ENCODE peak calls at places on chromosomes 3 and 15, in seven cellular contexts. N is hepatocyte; T is CD8-positive, alpha-beta T cell; J is neural progenitor cell; Y is pancreas; X is small intestine; W is naive thymus-derived CD4-positive, alpha-beta T cell. V is an unnamed sample.

GRCh38 chr3:23111799-23112198 is 91.3 kb upstream of the UBE2E2 start:
- DNase-seq in N (no peak), T (no peak), J (no peak), Y (no peak), X (no peak), W (no peak), V (peak; percentile 19)

GRCh38 chr3:179324270-179324754 is 1.5 kb downstream of the ZNF639 start:
- DNase-seq in N (peak; percentile 13), T (no peak), J (peak; percentile 20), Y (no peak), X (peak; percentile 8), W (peak; percentile 5), V (no peak)

GRCh38 chr15:91515188-91515754 is 338.2 kb upstream of the SLCO3A1 start:
- DNase-seq in N (peak; percentile 17), T (no peak), J (no peak), Y (no peak), X (no peak), W (no peak), V (no peak)

GRCh38 chr3:120420855-120421570 is 29.8 kb downstream of the FSTL1 start:
- DNase-seq in N (peak; percentile 65), T (no peak), J (no peak), Y (no peak), X (no peak), W (no peak), V (no peak)

GRCh38 chr3:17775073-17775472 is 32.6 kb upstream of the TBC1D5 start:
- DNase-seq in N (no peak), T (no peak), J (no peak), Y (no peak), X (no peak), W (no peak), V (no peak)

GRCh38 chr3:39401983-39402382 is 4.5 kb upstream of the RPSA start:
- DNase-seq in N (no peak), T (no peak), J (no peak), Y (no peak), X (no peak), W (no peak), V (no peak)

GRCh38 chr3:30553641-30554316 is 52.6 kb upstream of the TGFBR2 start:
- DNase-seq in N (no peak), T (no peak), J (no peak), Y (no peak), X (no peak), W (no peak), V (no peak)

GRCh38 chr15:53918180-53919079 is 59.8 kb upstream of the UNC13C start:
- DNase-seq in N (peak; percentile 68), T (no peak), J (peak; percentile 3), Y (no peak), X (no peak), W (no peak), V (no peak)

GRCh38 chr3:14804835-14805780 is 13.7 kb upstream of the FGD5 start:
- DNase-seq in N (peak; percentile 58), T (no peak), J (no peak), Y (no peak), X (no peak), W (no peak), V (no peak)

DNA sequence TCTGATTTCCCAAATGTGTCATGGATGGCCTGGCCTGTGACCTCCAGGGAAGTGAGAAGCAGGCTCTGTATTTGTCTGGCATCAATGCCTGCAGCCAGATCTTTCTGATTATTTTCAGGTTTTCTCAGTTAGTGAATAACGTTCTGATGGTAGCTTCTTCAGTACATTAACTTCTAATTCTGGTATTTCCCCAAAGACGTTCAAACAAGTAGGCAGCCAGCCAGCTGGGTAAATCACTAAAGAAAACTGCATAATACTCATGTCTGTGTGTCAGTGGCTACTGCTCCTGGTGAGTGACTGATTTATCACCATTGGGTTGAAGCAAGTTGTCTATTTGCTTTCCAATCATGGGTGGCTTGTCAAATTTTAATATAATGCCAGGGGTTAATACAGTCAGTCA is 162.6 kb upstream of the PFN2 start:
- DNase-seq in N (no peak), T (no peak), J (no peak), Y (no peak), X (no peak), W (no peak), V (no peak)
- H3K4me3 ChIP-seq in N (no peak overlapping the region), T (no peak overlapping the region), J (no peak overlapping the region), Y (no peak overlapping the region), X (no peak overlapping the region), W (no peak overlapping the region), V (no peak overlapping the region)

GRCh38 chr15:38625886-38626285 is 61.3 kb upstream of the RASGRP1 start:
- DNase-seq in N (no peak), T (no peak), J (no peak), Y (no peak), X (no peak), W (no peak), V (no peak)
- H3K27me3 ChIP-seq in N (no peaks in the 10 kb centered on the region), T (no peaks in the 10 kb centered on the region), J (no peaks in the 10 kb centered on the region), Y (no peaks in the 10 kb centered on the region), X (no peaks in the 10 kb centered on the region), W (no peaks in the 10 kb centered on the region), V (no peaks in the 10 kb centered on the region)

DNA sequence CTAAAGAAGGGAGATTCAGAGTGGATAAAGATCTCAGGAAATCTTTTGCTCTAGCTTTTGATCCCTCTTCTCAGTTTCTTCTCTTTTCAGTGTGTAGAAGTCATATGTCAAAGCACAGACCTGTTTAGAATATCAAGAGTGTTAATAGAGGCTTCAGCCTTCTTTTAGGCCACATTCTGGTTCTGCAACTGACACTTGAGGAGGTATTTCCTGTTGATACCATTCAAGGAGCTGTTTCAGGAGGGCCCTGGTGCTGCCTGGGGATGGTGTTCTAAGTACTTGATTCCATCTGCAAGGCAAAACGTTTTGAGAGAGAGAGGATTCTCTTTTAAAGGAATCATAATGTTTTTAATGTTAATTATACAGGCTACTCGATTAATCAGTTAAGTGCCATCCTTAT is 313.7 kb downstream of the PTPRG start:
- DNase-seq in N (no peak), T (no peak), J (no peak), Y (no peak), X (no peak), W (no peak), V (no peak)
- H3K4me3 ChIP-seq in N (no peak overlapping the region), T (no peak overlapping the region), J (no peak overlapping the region), Y (no peak overlapping the region), X (no peak overlapping the region), W (no peak overlapping the region), V (no peak overlapping the region)

GRCh38 chr3:158102660-158103085 is 3.5 kb downstream of the SHOX2 start:
- DNase-seq in N (no peak), T (no peak), J (peak; percentile 39), Y (no peak), X (no peak), W (no peak), V (no peak)
- H3K27me3 ChIP-seq in N (peaks cover 96% of the 10 kb centered on the region), T (peaks cover 94% of the 10 kb centered on the region), J (peaks cover 100% of the 10 kb centered on the region), Y (peaks cover 67% of the 10 kb centered on the region), X (peaks cover 3% of the 10 kb centered on the region), W (peaks cover 90% of the 10 kb centered on the region), V (peaks cover 96% of the 10 kb centered on the region)

DNA sequence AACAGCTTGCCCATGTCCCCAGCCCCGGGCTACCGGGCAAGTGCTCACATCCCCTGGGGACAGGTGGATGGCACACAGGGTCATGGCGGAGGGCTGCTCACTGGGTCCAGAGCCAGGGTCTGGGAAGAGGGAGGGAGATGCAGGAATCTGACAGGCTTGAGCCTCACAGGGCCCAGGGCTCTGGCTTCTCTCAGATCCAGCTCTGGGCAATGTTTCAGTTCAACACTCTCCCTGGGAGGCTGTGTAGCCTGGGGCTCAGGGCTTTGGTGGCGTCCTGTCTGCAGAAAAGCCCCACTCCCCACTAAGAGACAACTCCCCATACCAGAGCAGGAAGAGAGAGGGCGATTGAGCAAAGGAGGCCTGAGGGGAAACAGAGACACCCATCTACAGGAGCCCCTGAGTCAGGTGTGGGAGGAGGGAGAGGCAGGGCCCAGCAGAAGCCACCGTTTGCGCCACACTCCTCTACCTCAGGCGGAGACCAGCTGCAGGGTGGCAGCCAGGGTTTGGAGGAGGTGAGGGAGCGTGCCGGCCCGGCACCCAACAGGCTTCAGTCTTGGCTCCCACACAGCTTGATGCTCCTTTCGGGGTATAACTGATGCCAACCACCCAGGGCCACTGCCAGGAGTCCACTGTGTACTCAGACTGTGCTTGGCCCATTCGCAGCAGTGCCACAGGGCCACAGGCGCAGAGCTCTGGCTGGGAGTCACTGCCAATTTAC is 16.8 kb upstream of the SRP14 start:
- DNase-seq in N (no peak), T (no peak), J (no peak), Y (peak; percentile 68), X (no peak), W (no peak), V (peak; percentile 82)
- H3K4me3 ChIP-seq in N (no peak overlapping the region), T (no peak overlapping the region), J (no peak overlapping the region), Y (no peak overlapping the region), X (no peak overlapping the region), W (no peak overlapping the region), V (no peak overlapping the region)

GRCh38 chr15:68849477-68849876 is 28.8 kb upstream of the ANP32A start:
- DNase-seq in N (no peak), T (no peak), J (no peak), Y (no peak), X (no peak), W (no peak), V (no peak)

GRCh38 chr15:68844856-68845550 is 24.3 kb upstream of the ANP32A start:
- DNase-seq in N (no peak), T (no peak), J (no peak), Y (no peak), X (no peak), W (no peak), V (no peak)

GRCh38 chr15:68846851-68847439 is 26.2 kb upstream of the ANP32A start:
- DNase-seq in N (no peak), T (no peak), J (no peak), Y (no peak), X (no peak), W (no peak), V (no peak)

GRCh38 chr15:68842958-68843357 is 22.3 kb upstream of the ANP32A start:
- DNase-seq in N (no peak), T (no peak), J (no peak), Y (no peak), X (no peak), W (no peak), V (no peak)

DNA sequence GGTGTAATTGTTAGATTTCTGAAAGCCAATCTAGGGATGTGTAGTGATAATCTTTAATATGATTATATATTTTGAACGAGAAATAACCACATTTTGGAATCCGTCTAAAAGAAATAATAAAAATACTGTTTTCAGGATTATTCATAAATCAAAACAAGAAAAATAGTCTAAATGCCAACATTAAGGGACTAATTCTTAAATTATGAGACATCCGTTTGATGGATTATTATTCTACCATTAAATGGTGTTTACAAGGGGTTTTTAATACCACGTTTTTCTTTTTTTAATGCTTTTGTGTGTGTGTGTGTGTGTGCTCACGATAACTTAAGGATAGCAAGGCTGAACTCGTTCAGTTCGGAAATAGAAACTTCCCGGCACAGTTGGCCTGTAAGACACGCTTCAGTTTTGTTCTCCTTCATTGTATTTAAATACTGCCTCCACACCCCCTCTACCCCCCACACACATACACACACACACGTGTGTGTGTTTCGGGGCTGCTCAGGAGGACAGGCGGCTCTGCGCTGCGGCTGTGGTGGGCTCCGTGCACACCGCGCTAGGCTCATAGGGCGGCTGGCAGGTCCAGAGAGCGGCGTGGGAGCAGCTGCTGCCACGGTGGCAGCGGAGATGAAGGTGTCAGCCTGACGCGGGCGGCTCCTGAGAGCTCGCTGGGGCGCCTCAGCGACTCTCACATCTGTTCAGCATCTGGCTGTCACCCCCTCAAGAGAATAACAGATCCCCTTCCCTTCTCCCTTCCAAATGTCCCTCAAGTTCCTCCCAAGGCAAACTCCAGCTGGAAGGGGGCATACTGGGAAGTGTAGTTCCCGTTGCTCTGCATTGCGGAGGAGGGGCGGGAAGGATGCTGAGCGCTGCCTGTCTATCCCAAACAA is 23.0 kb upstream of the ANP32A start:
- DNase-seq in N (peak; percentile 23), T (peak; percentile 29), J (peak; percentile 80), Y (no peak), X (peak; percentile 25), W (peak; percentile 31), V (no peak)
- H3K27me3 ChIP-seq in N (peaks cover 54% of the 10 kb centered on the region), T (peaks cover 7% of the 10 kb centered on the region), J (peaks cover 61% of the 10 kb centered on the region), Y (peaks cover 21% of the 10 kb centered on the region), X (no peaks in the 10 kb centered on the region), W (peaks cover 6% of the 10 kb centered on the region), V (peaks cover 51% of the 10 kb centered on the region)